ENCODE peak calls at places on chromosome 10, in nine cellular contexts. One of them, this sample, is unnamed.

GRCh38 chr10:132637477-132638129 is 100.0 kb downstream of the INPP5A start:
- DNase-seq in BJ: no peak
- DNase-seq in endothelial cell: peak
- DNase-seq in fibroblast of the aortic adventitia: peak
- DNase-seq in A673: peak
- DNase-seq in A549: peak
- DNase-seq in lower lobe of right lung: no peak
- DNase-seq in GM20000: peak
- DNase-seq in K562: peak
- DNase-seq in this sample: no peak

GRCh38 chr10:110510730-110511129 is 13.0 kb downstream of the DUSP5 start:
- DNase-seq in BJ: no peak
- DNase-seq in endothelial cell: no peak
- DNase-seq in fibroblast of the aortic adventitia: no peak
- DNase-seq in A673: no peak
- DNase-seq in A549: no peak
- DNase-seq in lower lobe of right lung: no peak
- DNase-seq in GM20000: no peak
- DNase-seq in K562: no peak
- DNase-seq in this sample: no peak

GRCh38 chr10:97171001-97171400 is 14.8 kb downstream of the SLIT1 start:
- DNase-seq in BJ: no peak
- DNase-seq in endothelial cell: no peak
- DNase-seq in fibroblast of the aortic adventitia: no peak
- DNase-seq in A673: no peak
- DNase-seq in A549: no peak
- DNase-seq in lower lobe of right lung: no peak
- DNase-seq in GM20000: no peak
- DNase-seq in K562: no peak
- DNase-seq in this sample: no peak

GRCh38 chr10:117094856-117095255 is 43.2 kb downstream of the VAX1 start:
- DNase-seq in BJ: no peak
- DNase-seq in endothelial cell: no peak
- DNase-seq in fibroblast of the aortic adventitia: no peak
- DNase-seq in A673: no peak
- DNase-seq in A549: no peak
- DNase-seq in lower lobe of right lung: no peak
- DNase-seq in GM20000: no peak
- DNase-seq in K562: no peak
- DNase-seq in this sample: no peak

GRCh38 chr10:103512166-103512565 is 18.7 kb downstream of the NEURL1 start:
- DNase-seq in BJ: no peak
- DNase-seq in endothelial cell: no peak
- DNase-seq in fibroblast of the aortic adventitia: no peak
- DNase-seq in A673: no peak
- DNase-seq in A549: no peak
- DNase-seq in lower lobe of right lung: no peak
- DNase-seq in GM20000: no peak
- DNase-seq in K562: no peak
- DNase-seq in this sample: no peak

GRCh38 chr10:89153971-89154370 is 53.1 kb downstream of the CH25H start:
- DNase-seq in BJ: no peak
- DNase-seq in endothelial cell: no peak
- DNase-seq in fibroblast of the aortic adventitia: no peak
- DNase-seq in A673: no peak
- DNase-seq in A549: no peak
- DNase-seq in lower lobe of right lung: no peak
- DNase-seq in GM20000: no peak
- DNase-seq in K562: no peak
- DNase-seq in this sample: no peak

GRCh38 chr10:55351431-55351830 is 550.4 kb upstream of the PCDH15 start:
- DNase-seq in BJ: no peak
- DNase-seq in endothelial cell: no peak
- DNase-seq in fibroblast of the aortic adventitia: no peak
- DNase-seq in A673: no peak
- DNase-seq in A549: no peak
- DNase-seq in lower lobe of right lung: no peak
- DNase-seq in GM20000: no peak
- DNase-seq in K562: no peak
- DNase-seq in this sample: no peak

GRCh38 chr10:70379581-70380176 is 2.7 kb downstream of the LRRC20 start:
- DNase-seq in BJ: no peak
- DNase-seq in endothelial cell: no peak
- DNase-seq in fibroblast of the aortic adventitia: no peak
- DNase-seq in A673: no peak
- DNase-seq in A549: peak
- DNase-seq in lower lobe of right lung: no peak
- DNase-seq in GM20000: peak
- DNase-seq in K562: peak
- DNase-seq in this sample: no peak

GRCh38 chr10:113496124-113496523 is 56.7 kb upstream of the HABP2 start:
- DNase-seq in BJ: no peak
- DNase-seq in endothelial cell: no peak
- DNase-seq in fibroblast of the aortic adventitia: no peak
- DNase-seq in A673: no peak
- DNase-seq in A549: no peak
- DNase-seq in lower lobe of right lung: no peak
- DNase-seq in GM20000: no peak
- DNase-seq in K562: no peak
- DNase-seq in this sample: no peak

GRCh38 chr10:47264797-47265281 is 35.2 kb upstream of the GDF10 start:
- DNase-seq in BJ: no peak
- DNase-seq in endothelial cell: no peak
- DNase-seq in fibroblast of the aortic adventitia: no peak
- DNase-seq in A673: no peak
- DNase-seq in A549: no peak
- DNase-seq in lower lobe of right lung: no peak
- DNase-seq in GM20000: no peak
- DNase-seq in K562: no peak
- DNase-seq in this sample: no peak

GRCh38 chr10:94307046-94307615 is 55.6 kb downstream of the NOC3L start:
- DNase-seq in BJ: no peak
- DNase-seq in endothelial cell: no peak
- DNase-seq in fibroblast of the aortic adventitia: no peak
- DNase-seq in A673: no peak
- DNase-seq in A549: no peak
- DNase-seq in lower lobe of right lung: no peak
- DNase-seq in GM20000: no peak
- DNase-seq in K562: no peak
- DNase-seq in this sample: no peak

GRCh38 chr10:75857896-75858295 is 426.5 kb downstream of the LRMDA start:
- DNase-seq in BJ: no peak
- DNase-seq in endothelial cell: no peak
- DNase-seq in fibroblast of the aortic adventitia: no peak
- DNase-seq in A673: no peak
- DNase-seq in A549: no peak
- DNase-seq in lower lobe of right lung: no peak
- DNase-seq in GM20000: no peak
- DNase-seq in K562: no peak
- DNase-seq in this sample: no peak

GRCh38 chr10:75858357-75858756 is 426.9 kb downstream of the LRMDA start:
- DNase-seq in BJ: no peak
- DNase-seq in endothelial cell: no peak
- DNase-seq in fibroblast of the aortic adventitia: no peak
- DNase-seq in A673: no peak
- DNase-seq in A549: no peak
- DNase-seq in lower lobe of right lung: no peak
- DNase-seq in GM20000: no peak
- DNase-seq in K562: no peak
- DNase-seq in this sample: no peak

GRCh38 chr10:75851946-75852345 is 420.5 kb downstream of the LRMDA start:
- DNase-seq in BJ: no peak
- DNase-seq in endothelial cell: no peak
- DNase-seq in fibroblast of the aortic adventitia: peak
- DNase-seq in A673: no peak
- DNase-seq in A549: no peak
- DNase-seq in lower lobe of right lung: no peak
- DNase-seq in GM20000: no peak
- DNase-seq in K562: no peak
- DNase-seq in this sample: no peak

GRCh38 chr10:75857269-75857846 is 425.9 kb downstream of the LRMDA start:
- DNase-seq in BJ: no peak
- DNase-seq in endothelial cell: no peak
- DNase-seq in fibroblast of the aortic adventitia: no peak
- DNase-seq in A673: no peak
- DNase-seq in A549: no peak
- DNase-seq in lower lobe of right lung: no peak
- DNase-seq in GM20000: no peak
- DNase-seq in K562: no peak
- DNase-seq in this sample: no peak

DNA sequence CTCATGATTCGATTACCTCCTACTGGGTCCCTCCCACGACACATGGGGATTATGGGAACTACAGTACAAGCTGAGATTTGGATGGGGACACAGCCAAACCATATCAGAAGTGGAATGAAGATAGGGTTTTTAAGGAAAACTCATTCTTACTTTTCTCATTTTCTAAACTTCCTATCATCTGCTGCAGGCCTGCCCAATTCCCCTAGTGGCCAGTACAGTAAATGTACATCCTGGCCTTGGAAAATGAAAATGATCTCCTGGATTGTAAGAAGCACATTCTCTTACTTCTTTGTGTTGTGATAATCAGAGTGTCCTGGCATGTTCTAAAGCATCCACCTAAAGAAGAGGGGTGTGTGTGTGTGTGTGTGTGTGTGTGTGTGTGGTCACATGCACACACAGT is 421.7 kb downstream of the LRMDA start:
- DNase-seq in BJ: no peak
- DNase-seq in endothelial cell: no peak
- DNase-seq in fibroblast of the aortic adventitia: peak
- DNase-seq in A673: no peak
- DNase-seq in A549: peak
- DNase-seq in lower lobe of right lung: no peak
- DNase-seq in GM20000: no peak
- DNase-seq in K562: peak
- DNase-seq in this sample: no peak
- TF ChIP-seq CTCF in BJ: peak
- TF ChIP-seq CTCF in endothelial cell: peak
- TF ChIP-seq CTCF in fibroblast of the aortic adventitia: peak
- TF ChIP-seq CTCF in A673: peak
- TF ChIP-seq CTCF in A549: peak
- TF ChIP-seq CTCF in lower lobe of right lung: no peak
- TF ChIP-seq CTCF in GM20000: no peak
- TF ChIP-seq CTCF in K562: no peak
- TF ChIP-seq CTCF in this sample: peak

GRCh38 chr10:51368943-51369342 is 294.7 kb downstream of the PRKG1 start:
- DNase-seq in BJ: no peak
- DNase-seq in endothelial cell: peak
- DNase-seq in fibroblast of the aortic adventitia: no peak
- DNase-seq in A673: peak
- DNase-seq in A549: no peak
- DNase-seq in lower lobe of right lung: no peak
- DNase-seq in GM20000: no peak
- DNase-seq in K562: no peak
- DNase-seq in this sample: no peak

GRCh38 chr10:51367120-51367519 is 292.8 kb downstream of the PRKG1 start:
- DNase-seq in BJ: no peak
- DNase-seq in endothelial cell: no peak
- DNase-seq in fibroblast of the aortic adventitia: peak
- DNase-seq in A673: no peak
- DNase-seq in A549: no peak
- DNase-seq in lower lobe of right lung: no peak
- DNase-seq in GM20000: no peak
- DNase-seq in K562: no peak
- DNase-seq in this sample: no peak

GRCh38 chr10:51363415-51363814 is 289.1 kb downstream of the PRKG1 start:
- DNase-seq in BJ: no peak
- DNase-seq in endothelial cell: no peak
- DNase-seq in fibroblast of the aortic adventitia: no peak
- DNase-seq in A673: no peak
- DNase-seq in A549: no peak
- DNase-seq in lower lobe of right lung: no peak
- DNase-seq in GM20000: no peak
- DNase-seq in K562: no peak
- DNase-seq in this sample: no peak

GRCh38 chr10:51369903-51370302 is 295.6 kb downstream of the PRKG1 start:
- DNase-seq in BJ: no peak
- DNase-seq in endothelial cell: no peak
- DNase-seq in fibroblast of the aortic adventitia: peak
- DNase-seq in A673: no peak
- DNase-seq in A549: no peak
- DNase-seq in lower lobe of right lung: no peak
- DNase-seq in GM20000: no peak
- DNase-seq in K562: no peak
- DNase-seq in this sample: no peak

DNA sequence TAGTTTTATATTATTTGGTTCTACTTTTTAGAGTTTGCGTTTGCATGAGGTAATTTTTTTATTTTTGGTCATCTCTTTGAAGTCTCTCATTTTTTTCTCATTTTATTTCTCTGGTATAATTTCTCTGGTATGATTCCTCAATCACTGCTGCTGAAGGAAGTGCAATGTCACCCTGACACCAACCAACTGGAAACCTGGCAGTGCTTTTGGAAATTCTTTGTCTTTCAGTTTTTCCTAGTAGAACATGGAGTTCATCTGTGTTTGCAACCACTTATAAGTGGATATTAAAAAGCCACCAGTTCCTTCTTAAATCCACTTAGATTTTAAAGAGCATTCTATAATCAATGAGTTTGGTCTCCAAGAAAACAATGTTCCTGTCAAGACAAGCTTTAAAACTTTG is 291.8 kb downstream of the PRKG1 start:
- DNase-seq in BJ: no peak
- DNase-seq in endothelial cell: no peak
- DNase-seq in fibroblast of the aortic adventitia: no peak
- DNase-seq in A673: no peak
- DNase-seq in A549: no peak
- DNase-seq in lower lobe of right lung: no peak
- DNase-seq in GM20000: no peak
- DNase-seq in K562: no peak
- DNase-seq in this sample: no peak
- TF ChIP-seq CTCF in BJ: no peak
- TF ChIP-seq CTCF in endothelial cell: no peak
- TF ChIP-seq CTCF in fibroblast of the aortic adventitia: no peak
- TF ChIP-seq CTCF in A673: no peak
- TF ChIP-seq CTCF in A549: no peak
- TF ChIP-seq CTCF in lower lobe of right lung: no peak
- TF ChIP-seq CTCF in GM20000: no peak
- TF ChIP-seq CTCF in K562: no peak
- TF ChIP-seq CTCF in this sample: no peak

GRCh38 chr10:30645340-30645827 is 15.8 kb upstream of the LYZL2 start:
- DNase-seq in BJ: no peak
- DNase-seq in endothelial cell: no peak
- DNase-seq in fibroblast of the aortic adventitia: peak
- DNase-seq in A673: peak
- DNase-seq in A549: peak
- DNase-seq in lower lobe of right lung: no peak
- DNase-seq in GM20000: no peak
- DNase-seq in K562: no peak
- DNase-seq in this sample: no peak
- TF ChIP-seq CTCF in BJ: no peak
- TF ChIP-seq CTCF in endothelial cell: no peak
- TF ChIP-seq CTCF in fibroblast of the aortic adventitia: peak
- TF ChIP-seq CTCF in A673: no peak
- TF ChIP-seq CTCF in A549: no peak
- TF ChIP-seq CTCF in lower lobe of right lung: no peak
- TF ChIP-seq CTCF in GM20000: no peak
- TF ChIP-seq CTCF in K562: no peak
- TF ChIP-seq CTCF in this sample: no peak

DNA sequence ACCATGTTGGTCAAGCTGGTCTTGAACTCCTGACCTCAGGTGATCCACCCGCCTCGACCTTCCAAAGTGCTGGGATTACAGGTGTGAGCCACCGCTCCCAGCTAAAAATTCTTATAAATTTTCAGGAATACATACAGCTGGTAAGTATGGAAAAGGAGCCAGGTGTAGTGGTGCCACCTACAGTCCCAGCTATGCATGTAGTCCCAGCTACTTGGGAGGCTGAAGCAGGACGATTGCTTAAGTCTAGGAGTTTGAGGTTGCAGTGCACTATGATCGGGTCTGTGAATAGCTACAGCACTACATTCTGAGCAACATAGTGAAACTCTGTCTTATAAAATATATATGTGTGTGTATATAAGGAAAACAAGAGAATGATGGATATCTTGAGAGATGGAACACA is 19.0 kb downstream of the LDB1 start:
- DNase-seq in BJ: no peak
- DNase-seq in endothelial cell: no peak
- DNase-seq in fibroblast of the aortic adventitia: no peak
- DNase-seq in A673: no peak
- DNase-seq in A549: peak
- DNase-seq in lower lobe of right lung: no peak
- DNase-seq in GM20000: no peak
- DNase-seq in K562: no peak
- DNase-seq in this sample: no peak
- TF ChIP-seq CTCF in BJ: no peak
- TF ChIP-seq CTCF in endothelial cell: no peak
- TF ChIP-seq CTCF in fibroblast of the aortic adventitia: no peak
- TF ChIP-seq CTCF in A673: peak
- TF ChIP-seq CTCF in A549: no peak
- TF ChIP-seq CTCF in lower lobe of right lung: no peak
- TF ChIP-seq CTCF in GM20000: no peak
- TF ChIP-seq CTCF in K562: peak
- TF ChIP-seq CTCF in this sample: peak